ENCODE peak calls at places on chromosomes 2 and 18, in six cellular contexts. T, B, F, Y, E and I are unnamed samples. For H3K27me3, the result is how much of the 10 kb centered on the place peaks cover.

GRCh38 chr18:76822510-76823165 is at the start of gene ZNF236:
- DNase-seq in T (peak), B (peak), F (peak), Y (no peak), E (peak), I (peak)

GRCh38 chr2:222835142-222835822 is 25.6 kb upstream of the ACSL3 start:
- DNase-seq in T (peak), B (no peak), F (no peak), Y (no peak), E (no peak), I (no peak)

GRCh38 chr2:197369228-197369945 is 58.8 kb upstream of the ANKRD44 start:
- DNase-seq in T (no peak), B (no peak), F (no peak), Y (no peak), E (no peak), I (no peak)

GRCh38 chr2:35708411-35708810 is 647.2 kb upstream of the CRIM1 start:
- DNase-seq in T (no peak), B (no peak), F (no peak), Y (no peak), E (no peak), I (no peak)

GRCh38 chr18:80046961-80047541 is 12.8 kb downstream of the RBFA start:
- DNase-seq in T (no peak), B (no peak), F (no peak), Y (no peak), E (no peak), I (no peak)

GRCh38 chr18:57258131-57258777 is 94.1 kb upstream of the ST8SIA3 start:
- DNase-seq in T (no peak), B (no peak), F (no peak), Y (no peak), E (no peak), I (no peak)

GRCh38 chr2:20574930-20575329 is 76.0 kb downstream of the HS1BP3 start:
- DNase-seq in T (no peak), B (no peak), F (no peak), Y (no peak), E (no peak), I (no peak)

GRCh38 chr2:36965196-36965595 is 1.1 kb downstream of the STRN start:
- DNase-seq in T (no peak), B (no peak), F (peak), Y (no peak), E (no peak), I (no peak)

GRCh38 chr2:38981061-38981669 is 91.5 kb downstream of the ARHGEF33 start:
- DNase-seq in T (no peak), B (no peak), F (no peak), Y (no peak), E (no peak), I (no peak)

GRCh38 chr2:240200230-240201051 is 60.0 kb upstream of the OTOS start:
- DNase-seq in T (no peak), B (no peak), F (peak), Y (no peak), E (no peak), I (no peak)

GRCh38 chr2:27369471-27370025 is 590 bp downstream of the EIF2B4 start:
- DNase-seq in T (peak), B (peak), F (peak), Y (no peak), E (peak), I (peak)

GRCh38 chr2:32780961-32781360 is 153.1 kb downstream of the TTC27 start:
- DNase-seq in T (no peak), B (no peak), F (no peak), Y (no peak), E (no peak), I (no peak)

GRCh38 chr2:136057023-136057801 is 60.7 kb downstream of the CXCR4 start:
- DNase-seq in T (no peak), B (no peak), F (no peak), Y (no peak), E (no peak), I (no peak)

GRCh38 chr2:227871375-227871788 is at the start of gene DAW1:
- DNase-seq in T (peak), B (peak), F (peak), Y (no peak), E (peak), I (peak)

GRCh38 chr2:165573534-165574461 is 104.3 kb downstream of the CSRNP3 start:
- DNase-seq in T (peak), B (peak), F (no peak), Y (no peak), E (peak), I (no peak)

GRCh38 chr2:227395556-227395955 is 7.8 kb upstream of the SCYGR1 start:
- DNase-seq in T (no peak), B (no peak), F (no peak), Y (no peak), E (no peak), I (no peak)

GRCh38 chr18:34028341-34028740 is 196.4 kb downstream of the NOL4 start:
- DNase-seq in T (no peak), B (no peak), F (no peak), Y (no peak), E (peak), I (no peak)

GRCh38 chr18:9017170-9017899 is 85.2 kb upstream of the NDUFV2 start:
- DNase-seq in T (peak), B (peak), F (peak), Y (peak), E (peak), I (peak)

GRCh38 chr18:60905699-60906098 is 427.5 kb upstream of the CDH20 start:
- DNase-seq in T (no peak), B (no peak), F (no peak), Y (no peak), E (no peak), I (no peak)

DNA sequence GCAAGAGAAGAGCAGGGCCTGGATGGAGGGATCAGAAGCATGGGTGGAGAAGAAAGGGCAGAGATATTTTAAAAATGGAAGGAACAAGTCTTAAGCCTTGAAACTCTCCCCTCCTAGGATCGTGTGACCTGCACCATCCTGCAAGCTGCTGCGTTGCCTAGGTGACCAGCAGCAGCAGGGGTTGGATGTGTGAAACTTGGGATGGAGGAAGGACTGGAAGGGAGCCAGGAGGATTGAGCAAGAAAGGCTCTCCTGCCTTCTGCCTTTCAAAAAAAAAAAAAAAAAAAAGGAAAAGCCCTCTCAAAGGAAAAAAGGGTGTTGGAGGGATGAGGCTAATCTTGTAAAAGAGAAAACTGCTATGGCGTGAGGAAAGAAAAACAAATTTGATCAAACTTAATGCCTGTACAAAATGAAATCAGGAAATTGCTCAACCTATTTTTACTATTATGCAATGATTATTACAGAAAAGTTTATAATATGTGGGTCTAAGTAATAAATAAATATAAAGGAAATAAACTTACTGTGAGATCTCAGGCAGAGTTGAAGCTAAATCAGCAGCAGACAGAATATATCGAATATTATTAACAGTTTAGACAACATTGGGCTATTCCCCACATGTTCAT is 493.7 kb upstream of the NRP2 start:
- DNase-seq in T (peak), B (peak), F (peak), Y (no peak), E (no peak), I (peak)
- H3K27me3 ChIP-seq in T (under half), B (under half), F (under half), Y (under half), E (under half), I (under half)

DNA sequence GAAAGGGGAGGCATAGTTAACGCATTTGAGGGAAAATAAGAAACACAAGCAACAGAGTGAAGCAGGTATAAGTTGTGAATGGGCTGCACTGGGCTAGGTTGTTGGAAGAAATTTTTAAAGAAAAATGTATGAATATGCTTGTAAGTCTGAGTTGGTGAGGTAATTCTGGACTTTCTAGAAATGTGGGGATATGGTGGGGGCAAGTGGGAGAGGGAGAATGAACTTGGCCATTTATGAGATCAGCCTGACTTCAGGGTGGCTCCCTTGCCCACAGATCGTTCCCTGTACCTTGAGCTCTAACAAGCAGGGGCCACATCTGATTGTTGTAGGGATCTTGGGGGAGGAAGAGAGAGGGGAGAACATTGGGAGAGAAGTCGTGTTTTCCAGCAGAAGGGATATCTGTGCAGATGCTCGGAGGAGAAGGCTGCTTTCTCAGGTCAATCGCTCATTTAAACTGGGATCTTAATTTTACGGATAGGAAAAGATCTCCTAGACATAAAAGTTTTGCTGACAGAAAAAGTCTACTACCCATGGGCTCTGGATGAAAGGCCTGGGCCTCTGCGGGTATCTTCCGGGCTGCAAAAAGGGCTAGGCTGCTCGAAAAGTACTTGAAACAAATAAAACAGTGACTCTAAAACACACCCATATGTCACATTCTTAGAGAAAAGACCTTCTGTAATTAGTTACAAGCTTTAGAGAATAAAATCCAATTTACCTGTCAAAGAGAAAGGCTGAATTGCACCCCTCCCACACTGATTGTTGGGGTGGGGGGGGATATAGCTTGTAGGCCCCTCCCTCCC is 42.6 kb upstream of the FZD5 start:
- DNase-seq in T (no peak), B (no peak), F (no peak), Y (no peak), E (no peak), I (no peak)
- TF ChIP-seq CTCF in T (no peak), B (no peak), F (no peak), Y (no peak), E (no peak), I (no peak)

GRCh38 chr2:43171789-43172188 is 54.6 kb downstream of the ZFP36L2 start:
- DNase-seq in T (peak), B (no peak), F (peak), Y (no peak), E (peak), I (no peak)
- H3K27ac ChIP-seq in T (no peak), B (no peak), F (no peak), Y (no peak), E (peak), I (no peak)

GRCh38 chr2:86788881-86789686 is 1.6 kb downstream of the CD8A start:
- DNase-seq in T (no peak), B (peak), F (no peak), Y (no peak), E (no peak), I (no peak)

GRCh38 chr2:86789687-86790133 is 1.0 kb downstream of the CD8A start:
- DNase-seq in T (no peak), B (peak), F (no peak), Y (no peak), E (no peak), I (no peak)

GRCh38 chr2:86786001-86786536 is 4.6 kb downstream of the CD8A start:
- DNase-seq in T (no peak), B (no peak), F (no peak), Y (no peak), E (no peak), I (no peak)

GRCh38 chr2:86787701-86788100 is 3.0 kb downstream of the CD8A start:
- DNase-seq in T (peak), B (no peak), F (no peak), Y (no peak), E (no peak), I (no peak)

GRCh38 chr2:86788172-86788571 is 2.5 kb downstream of the CD8A start:
- DNase-seq in T (no peak), B (no peak), F (no peak), Y (no peak), E (peak), I (no peak)
- H3K27me3 ChIP-seq in T (under half), B (half or more), F (half or more), Y (under half), E (under half), I (under half)

GRCh38 chr2:42390401-42390969 is 29.5 kb upstream of the COX7A2L start:
- DNase-seq in T (no peak), B (no peak), F (no peak), Y (no peak), E (no peak), I (no peak)

GRCh38 chr2:42382144-42382543 is 21.1 kb upstream of the COX7A2L start:
- DNase-seq in T (no peak), B (no peak), F (no peak), Y (no peak), E (no peak), I (no peak)

GRCh38 chr2:42383855-42384530 is 23.0 kb upstream of the COX7A2L start:
- DNase-seq in T (no peak), B (no peak), F (no peak), Y (no peak), E (no peak), I (no peak)

GRCh38 chr2:42386684-42387083 is 25.7 kb upstream of the COX7A2L start:
- DNase-seq in T (no peak), B (peak), F (no peak), Y (no peak), E (no peak), I (no peak)

GRCh38 chr2:42385225-42385624 is 24.2 kb upstream of the COX7A2L start:
- DNase-seq in T (peak), B (peak), F (peak), Y (no peak), E (no peak), I (no peak)
- TF ChIP-seq CTCF in T (no peak), B (peak), F (peak), Y (no peak), E (no peak), I (no peak)

DNA sequence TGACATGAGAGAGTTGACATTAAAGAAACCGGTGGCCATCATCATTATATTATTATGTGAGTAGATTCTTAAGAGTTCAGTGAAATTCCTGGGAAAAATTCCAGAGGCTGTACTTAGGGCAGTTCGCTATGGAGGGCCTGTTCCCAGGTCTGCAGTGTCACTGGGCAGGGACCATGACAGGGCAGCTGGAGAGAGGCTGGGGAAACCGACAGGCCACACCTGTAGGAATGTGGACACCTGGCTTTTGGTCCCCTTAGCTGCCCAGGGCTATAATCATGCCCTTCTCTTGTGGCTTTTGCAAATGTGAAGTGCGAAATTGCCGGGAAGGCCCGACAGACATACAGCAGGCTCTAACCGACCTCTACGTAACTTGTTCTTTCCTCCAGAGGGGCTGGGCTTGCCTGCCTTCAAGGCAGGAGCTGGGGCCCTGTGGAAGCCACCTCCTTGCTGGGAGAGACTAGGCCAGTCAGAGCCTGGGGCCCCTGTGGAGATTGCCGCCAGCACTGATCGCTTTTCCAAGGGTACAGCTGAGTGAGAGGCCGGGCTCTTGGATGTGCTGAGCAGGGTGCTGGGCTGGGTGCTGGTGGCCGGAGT is 31.2 kb downstream of the GLI2 start:
- DNase-seq in T (no peak), B (peak), F (peak), Y (no peak), E (no peak), I (no peak)
- H3K27ac ChIP-seq in T (no peak), B (peak), F (peak), Y (peak), E (peak), I (peak)

GRCh38 chr18:50398099-50398498 is 23.3 kb downstream of the SKA1 start:
- DNase-seq in T (no peak), B (no peak), F (no peak), Y (no peak), E (no peak), I (no peak)

GRCh38 chr18:50399582-50399981 is 24.7 kb downstream of the SKA1 start:
- DNase-seq in T (no peak), B (no peak), F (no peak), Y (no peak), E (no peak), I (no peak)

GRCh38 chr18:50401888-50402287 is 27.0 kb downstream of the SKA1 start:
- DNase-seq in T (peak), B (peak), F (peak), Y (no peak), E (peak), I (peak)

GRCh38 chr18:50398947-50399346 is 24.1 kb downstream of the SKA1 start:
- DNase-seq in T (no peak), B (no peak), F (no peak), Y (no peak), E (no peak), I (no peak)

GRCh38 chr18:50401334-50401733 is 26.5 kb downstream of the SKA1 start:
- DNase-seq in T (no peak), B (no peak), F (no peak), Y (no peak), E (no peak), I (no peak)
- H3K27me3 ChIP-seq in T (under half), B (under half), F (under half), Y (under half), E (under half), I (under half)

GRCh38 chr2:215825709-215826108 is 187.6 kb downstream of the MREG start:
- DNase-seq in T (no peak), B (no peak), F (no peak), Y (no peak), E (no peak), I (no peak)

GRCh38 chr2:215829261-215829660 is 184.1 kb downstream of the MREG start:
- DNase-seq in T (no peak), B (no peak), F (no peak), Y (no peak), E (no peak), I (no peak)

GRCh38 chr2:215828528-215829184 is 184.7 kb downstream of the MREG start:
- DNase-seq in T (peak), B (peak), F (peak), Y (no peak), E (peak), I (peak)

GRCh38 chr2:215826376-215826775 is 187.0 kb downstream of the MREG start:
- DNase-seq in T (no peak), B (no peak), F (no peak), Y (no peak), E (no peak), I (no peak)

GRCh38 chr2:215826838-215827441 is 186.4 kb downstream of the MREG start:
- DNase-seq in T (no peak), B (peak), F (peak), Y (no peak), E (no peak), I (no peak)
- TF ChIP-seq CTCF in T (no peak), B (peak), F (no peak), Y (no peak), E (no peak), I (no peak)

DNA sequence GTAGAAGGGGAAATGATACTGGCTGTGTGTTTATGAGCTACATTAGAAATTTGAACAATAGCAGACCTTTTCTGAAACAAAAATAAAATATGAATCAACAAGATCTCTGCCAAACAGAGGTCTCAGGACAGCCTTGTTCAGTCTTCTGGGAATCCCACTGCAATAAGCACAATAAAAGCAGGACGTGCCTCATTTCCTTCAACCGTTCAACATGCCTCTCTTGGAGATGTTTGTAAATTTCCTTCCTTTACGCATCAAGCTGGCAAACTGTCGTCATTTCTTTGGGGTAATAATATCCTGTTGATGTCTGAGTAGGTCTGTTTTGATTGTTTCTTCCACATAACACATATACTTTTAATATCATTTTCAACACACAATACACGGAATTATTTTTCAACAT is 77.2 kb downstream of the TCF4 start:
- DNase-seq in T (peak), B (peak), F (peak), Y (no peak), E (no peak), I (no peak)
- H3K27ac ChIP-seq in T (no peak), B (peak), F (peak), Y (peak), E (peak), I (peak)